ENCODE peak calls at places on chromosomes 2 and 18, in six cellular contexts. B, E, A, K, N and Q are unnamed samples.

GRCh38 chr18:28147674-28148171 is 29.2 kb downstream of the CDH2 start:
- DNase-seq in E (no peak), K (no peak), B (no peak), N (no peak), A (no peak), Q (no peak)

GRCh38 chr2:106582431-106583143 is 95.4 kb downstream of the CD8B2 start:
- DNase-seq in K (peak), E (no peak), N (peak), A (peak), B (peak), Q (peak)

GRCh38 chr2:159202568-159203071 is 83.9 kb downstream of the WDSUB1 start:
- DNase-seq in B (peak), A (peak), K (no peak), N (no peak), E (no peak), Q (no peak)

GRCh38 chr2:112137516-112138142 is 556 bp upstream of the FBLN7 start:
- DNase-seq in K (no peak), B (peak), N (no peak), A (no peak), E (no peak), Q (no peak)

GRCh38 chr2:112187805-112188596 is 49.8 kb downstream of the FBLN7 start:
- DNase-seq in N (no peak), B (no peak), E (peak), A (no peak), K (peak), Q (no peak)

GRCh38 chr2:11669454-11670291 is at the start of gene NTSR2:
- DNase-seq in A (peak), N (peak), K (no peak), B (no peak), E (no peak), Q (no peak)

GRCh38 chr2:98702127-98702802 is 28.7 kb downstream of the MGAT4A start:
- DNase-seq in B (peak), K (no peak), A (peak), N (no peak), E (no peak), Q (no peak)

GRCh38 chr18:58887613-58887963 is 22.9 kb downstream of the ZNF532 start:
- DNase-seq in A (peak), E (no peak), K (no peak), N (no peak), B (peak), Q (peak)

GRCh38 chr18:49898421-49898820 is 85.1 kb upstream of the ACAA2 start:
- DNase-seq in A (peak), E (peak), K (peak), B (no peak), N (peak), Q (no peak)

GRCh38 chr2:78999410-78999809 is 26.1 kb upstream of the REG3G start:
- DNase-seq in E (no peak), K (no peak), N (no peak), A (no peak), B (no peak), Q (no peak)

GRCh38 chr2:85286913-85287312 is 40.9 kb downstream of the TGOLN2 start:
- DNase-seq in N (no peak), K (no peak), B (no peak), A (no peak), E (no peak), Q (no peak)

GRCh38 chr18:42334931-42335330 is 379.9 kb downstream of the PIK3C3 start:
- DNase-seq in B (no peak), A (no peak), K (no peak), E (no peak), N (no peak), Q (no peak)